ENCODE peak calls at places on chromosome 21, in eight cellular contexts. Z, X, N, K, Y, M, W and R are unnamed samples.

GRCh38 chr21:28671549-28672195 is 321.0 kb downstream of the LTN1 start:
- DNase-seq in Z (no peak), X (no peak), N (no peak), K (peak), Y (no peak), M (no peak), W (no peak), R (no peak)

GRCh38 chr21:36773111-36773510 is 74.2 kb downstream of the SIM2 start:
- DNase-seq in Z (peak), X (no peak), N (no peak), K (peak), Y (no peak), M (no peak), W (peak), R (peak)

GRCh38 chr21:37372127-37372731 is 5.7 kb downstream of the DYRK1A start:
- DNase-seq in Z (no peak), X (no peak), N (no peak), K (no peak), Y (no peak), M (no peak), W (no peak), R (no peak)

GRCh38 chr21:28426545-28426944 is 566.1 kb downstream of the LTN1 start:
- DNase-seq in Z (no peak), X (no peak), N (no peak), K (no peak), Y (no peak), M (no peak), W (peak), R (no peak)

GRCh38 chr21:29775462-29775861 is 164.3 kb downstream of the GRIK1 start:
- DNase-seq in Z (no peak), X (no peak), N (no peak), K (no peak), Y (no peak), M (no peak), W (no peak), R (peak)

GRCh38 chr21:37564341-37564923 is 197.9 kb downstream of the DYRK1A start:
- DNase-seq in Z (peak), X (peak), N (peak), K (peak), Y (peak), M (peak), W (peak), R (peak)

GRCh38 chr21:14901482-14901958 is 163.3 kb downstream of the NRIP1 start:
- DNase-seq in Z (no peak), X (no peak), N (peak), K (no peak), Y (no peak), M (no peak), W (peak), R (peak)

GRCh38 chr21:37565530-37566223 is 199.1 kb downstream of the DYRK1A start:
- DNase-seq in Z (no peak), X (no peak), N (no peak), K (no peak), Y (peak), M (no peak), W (peak), R (peak)

GRCh38 chr21:37647781-37648180 is 268.5 kb downstream of the KCNJ6 start:
- DNase-seq in Z (no peak), X (no peak), N (no peak), K (no peak), Y (no peak), M (no peak), W (no peak), R (no peak)

GRCh38 chr21:28877318-28877884 is 115.3 kb downstream of the LTN1 start:
- DNase-seq in Z (no peak), X (no peak), N (no peak), K (no peak), Y (no peak), M (no peak), W (no peak), R (no peak)

GRCh38 chr21:36491191-36491916 is 11.4 kb upstream of the CLDN14 start:
- DNase-seq in Z (no peak), X (no peak), N (no peak), K (peak), Y (peak), M (no peak), W (no peak), R (peak)

GRCh38 chr21:33189237-33189636 is 40.5 kb upstream of the IFNAR2 start:
- DNase-seq in Z (no peak), X (no peak), N (no peak), K (no peak), Y (no peak), M (no peak), W (no peak), R (no peak)

GRCh38 chr21:33185852-33186251 is 43.9 kb upstream of the IFNAR2 start:
- DNase-seq in Z (no peak), X (no peak), N (no peak), K (no peak), Y (no peak), M (no peak), W (no peak), R (no peak)

DNA sequence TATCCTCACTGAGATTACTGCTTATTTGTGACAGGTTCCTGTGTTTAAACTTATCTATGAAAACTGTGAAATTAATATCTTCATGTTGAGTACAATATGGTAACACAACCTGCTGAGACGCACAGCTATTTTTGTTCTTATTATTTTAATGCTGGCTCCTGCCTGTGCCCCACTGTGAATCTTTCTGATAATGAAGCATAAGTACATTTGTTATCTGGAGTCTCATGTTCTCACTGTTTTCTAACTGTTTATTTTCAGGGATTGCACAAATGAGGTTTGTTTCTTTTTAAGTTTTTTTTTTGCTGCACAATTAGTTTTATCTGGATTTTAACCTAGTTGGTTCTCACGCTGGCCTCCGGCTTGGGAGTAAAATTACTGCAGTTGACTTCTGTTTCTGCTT is 39.9 kb upstream of the IFNAR2 start:
- DNase-seq in Z (no peak), X (no peak), N (no peak), K (no peak), Y (no peak), M (no peak), W (no peak), R (no peak)
- H3K4me3 ChIP-seq in Z (no peak), X (no peak), N (no peak), K (no peak), Y (no peak), M (no peak), W (no peak), R (no peak)

GRCh38 chr21:19507682-19508260 is 1104.2 kb upstream of the TMPRSS15 start:
- DNase-seq in Z (no peak), X (no peak), N (no peak), K (no peak), Y (peak), M (peak), W (no peak), R (peak)
- TF ChIP-seq CTCF in Z (peak), X (peak), N (no peak), K (no peak), Y (peak), M (peak), W (no peak), R (peak)

DNA sequence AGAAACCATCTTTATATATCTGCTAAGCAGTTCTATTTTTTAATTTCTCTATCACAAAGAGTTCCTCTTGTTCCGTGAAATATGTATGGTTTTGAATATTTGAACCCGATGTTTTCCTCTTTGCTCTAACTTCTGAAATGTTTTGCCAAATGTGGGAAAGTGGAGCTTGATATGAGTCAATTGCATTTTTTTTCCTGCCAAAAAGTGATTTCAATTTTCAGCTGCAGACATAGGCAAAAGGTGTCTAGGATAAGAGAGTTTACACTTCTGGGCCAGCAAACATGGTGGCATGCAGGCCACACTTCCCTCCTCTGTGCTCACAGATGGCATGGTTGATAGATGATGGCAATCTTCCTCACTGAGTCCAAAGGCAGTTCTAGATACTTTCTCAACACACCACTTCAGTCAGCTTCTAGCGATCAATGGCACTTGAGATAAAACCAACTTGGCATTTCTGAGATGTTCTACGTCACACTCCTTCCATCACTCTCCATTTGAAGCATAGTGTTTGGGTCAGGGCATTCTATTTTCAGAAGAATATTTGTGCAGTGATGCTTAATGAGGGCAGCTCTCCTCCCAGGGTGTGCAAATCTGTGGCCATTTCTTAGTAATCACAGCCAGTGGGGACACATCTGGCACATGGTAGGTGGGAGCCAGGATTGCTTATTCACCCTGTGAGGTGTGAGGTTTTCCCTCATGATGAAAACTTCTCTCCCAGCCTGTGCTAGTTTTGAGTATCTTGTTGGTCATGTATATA is 54.4 kb upstream of the SCAF4 start:
- DNase-seq in Z (no peak), X (no peak), N (peak), K (no peak), Y (no peak), M (no peak), W (no peak), R (no peak)
- H3K4me3 ChIP-seq in Z (no peak), X (no peak), N (no peak), K (no peak), Y (no peak), M (no peak), W (no peak), R (no peak)

DNA sequence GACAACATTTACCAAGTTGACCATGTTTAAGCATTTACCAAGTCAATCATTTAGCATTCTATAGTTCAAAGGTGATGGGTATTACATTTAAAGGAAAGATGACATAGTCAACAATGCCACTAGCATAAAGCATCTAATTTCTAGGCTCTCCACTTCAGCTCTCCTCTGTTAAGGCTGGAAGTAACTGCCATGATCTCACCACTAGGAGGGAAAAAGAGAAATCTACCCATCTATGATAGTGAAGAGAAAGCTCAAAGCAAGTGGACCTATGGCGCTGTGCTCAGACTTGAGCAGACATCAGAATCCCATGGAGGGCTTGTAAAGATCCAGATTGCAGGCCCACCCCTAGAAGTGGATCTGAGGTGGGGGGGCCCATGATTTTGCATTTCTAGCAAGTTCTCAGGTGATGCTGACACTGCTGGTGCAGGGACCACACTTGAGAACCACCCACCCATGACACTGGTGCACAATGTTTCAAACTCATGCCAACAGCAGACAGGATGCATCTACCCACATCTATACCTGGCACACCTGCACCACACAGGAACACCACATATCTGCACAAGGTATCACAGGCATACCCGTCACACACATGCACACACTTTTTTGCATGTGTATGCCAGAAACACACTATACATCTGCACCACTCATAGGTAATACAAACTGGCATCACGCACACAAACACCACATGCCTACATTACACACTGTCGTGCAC is 392.9 kb upstream of the RUNX1 start:
- DNase-seq in Z (no peak), X (no peak), N (no peak), K (no peak), Y (no peak), M (no peak), W (no peak), R (no peak)
- TF ChIP-seq CTCF in Z (no peak), X (no peak), N (peak), K (no peak), Y (no peak), M (peak), W (peak), R (peak)

GRCh38 chr21:42784276-42784675 is 95.1 kb downstream of the WDR4 start:
- DNase-seq in Z (peak), X (no peak), N (peak), K (no peak), Y (no peak), M (no peak), W (no peak), R (no peak)
- H3K4me3 ChIP-seq in Z (no peak), X (no peak), N (no peak), K (no peak), Y (no peak), M (no peak), W (no peak), R (no peak)

DNA sequence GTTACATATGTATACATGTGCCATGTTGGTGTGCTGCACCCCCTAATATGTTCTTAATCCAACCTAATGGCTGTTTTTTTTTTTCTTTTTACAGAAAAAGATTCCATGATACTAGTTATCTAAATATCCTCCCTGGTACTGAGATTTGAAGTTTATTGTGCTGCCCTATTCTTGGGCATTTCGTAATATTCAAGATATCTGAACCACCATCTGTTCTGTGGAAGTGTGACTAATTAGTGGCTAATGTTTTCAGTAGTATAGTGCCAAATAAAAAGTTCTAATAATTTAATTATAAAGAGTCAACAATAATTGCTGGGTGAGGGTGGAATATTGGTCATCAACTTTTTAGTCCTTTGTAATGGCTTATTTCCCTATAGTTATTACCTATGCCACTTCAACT is 217.5 kb downstream of the GABPA start:
- DNase-seq in Z (no peak), X (no peak), N (no peak), K (no peak), Y (no peak), M (no peak), W (no peak), R (no peak)
- TF ChIP-seq CTCF in Z (no peak), X (no peak), N (no peak), K (no peak), Y (no peak), M (no peak), W (no peak), R (no peak)

DNA sequence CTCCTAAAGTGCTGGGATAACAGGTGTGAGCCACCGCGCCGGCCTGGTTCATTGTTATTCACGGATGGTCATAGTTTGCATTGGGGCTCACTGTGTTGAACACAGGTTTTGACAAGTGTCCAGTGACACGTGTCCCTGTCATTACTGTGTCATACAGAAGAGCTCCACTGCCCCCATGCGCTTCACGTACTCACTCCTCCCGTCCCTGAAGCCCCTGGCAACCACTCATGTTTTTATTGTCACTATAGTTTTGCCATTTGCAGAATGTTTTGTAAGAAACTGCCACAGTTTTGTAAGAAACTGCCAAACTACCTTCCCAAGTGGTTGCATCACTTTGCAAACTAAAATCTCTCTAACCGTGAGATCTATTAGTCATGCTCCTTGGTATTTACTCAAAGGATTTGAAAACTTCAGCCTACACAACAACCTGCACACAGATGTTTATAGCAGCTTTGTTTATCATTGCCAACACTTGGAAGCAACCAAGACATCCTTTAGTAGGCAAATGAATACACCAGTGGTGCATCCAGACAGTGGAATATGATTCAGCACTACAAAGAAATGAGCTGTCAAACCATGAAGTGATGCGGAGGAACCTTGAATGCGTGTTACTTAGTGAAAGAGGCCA is 163.2 kb upstream of the COL6A1 start:
- DNase-seq in Z (no peak), X (no peak), N (peak), K (peak), Y (no peak), M (no peak), W (peak), R (peak)
- H3K4me3 ChIP-seq in Z (no peak), X (no peak), N (no peak), K (no peak), Y (no peak), M (no peak), W (no peak), R (no peak)

GRCh38 chr21:44618504-44618903 is 6.6 kb downstream of the KRTAP10-8 start:
- DNase-seq in Z (no peak), X (no peak), N (no peak), K (no peak), Y (no peak), M (no peak), W (peak), R (peak)
- TF ChIP-seq CTCF in Z (no peak), X (no peak), N (peak), K (peak), Y (no peak), M (no peak), W (no peak), R (peak)